ENCODE peak calls at places on chromosome 17, in eight cellular contexts. U is progenitor cell of endocrine pancreas, Z is lung, E is glutamatergic neuron, V is HCT116, Q is A549, D is lower leg skin, C is H9. A is an unnamed sample.

GRCh38 chr17:33152793-33153192 is 140.3 kb downstream of the ASIC2 start:
- DNase-seq in E (no peak), Q (no peak), C (no peak), U (no peak), V (no peak), D (no peak), Z (no peak), A (no peak)

GRCh38 chr17:50196826-50197225 is 4.6 kb downstream of the COL1A1 start:
- DNase-seq in Z (no peak), Q (no peak), C (no peak), E (no peak), D (no peak), V (no peak), U (no peak), A (no peak)

GRCh38 chr17:68195667-68196393 is 52.0 kb upstream of the AMZ2 start:
- DNase-seq in D (no peak), C (peak; percentile 78), E (no peak), Q (no peak), V (no peak), U (no peak), Z (no peak), A (no peak)

GRCh38 chr17:80457236-80457856 is 19.1 kb downstream of the NPTX1 start:
- DNase-seq in Q (no peak), C (no peak), V (no peak), Z (no peak), E (no peak), U (no peak), D (no peak), A (no peak)

GRCh38 chr17:56596741-56597494 is 3.4 kb downstream of the NOG start:
- DNase-seq in Q (no peak), U (no peak), E (peak; percentile 29), C (peak; percentile 78), V (no peak), D (peak; percentile 76), Z (no peak), A (no peak)

GRCh38 chr17:49514374-49514738 is 19.3 kb downstream of the NGFR start:
- DNase-seq in Z (no peak), U (no peak), V (no peak), D (peak; percentile 76), Q (no peak), C (peak; percentile 90), E (peak; percentile 18), A (no peak)

GRCh38 chr17:65473363-65473762 is 88.1 kb downstream of the AXIN2 start:
- DNase-seq in C (no peak), V (no peak), Q (no peak), D (no peak), E (no peak), Z (no peak), U (no peak), A (no peak)

GRCh38 chr17:81125573-81126081 is 39.7 kb upstream of the PVALEF start:
- DNase-seq in Z (no peak), U (no peak), E (no peak), V (no peak), C (no peak), Q (no peak), D (no peak), A (no peak)

GRCh38 chr17:162689-163088 is 18.8 kb downstream of the DOC2B start:
- DNase-seq in C (no peak), D (no peak), Z (no peak), E (no peak), U (no peak), Q (no peak), V (no peak), A (no peak)

GRCh38 chr17:55612691-55613141 is 101.5 kb upstream of the SMIM36 start:
- DNase-seq in V (no peak), C (no peak), Z (no peak), U (no peak), D (no peak), Q (no peak), E (no peak), A (peak; percentile 57)

GRCh38 chr17:1012823-1013728 is 16.1 kb downstream of the TIMM22 start:
- DNase-seq in V (no peak), C (no peak), D (no peak), E (no peak), Q (no peak), U (no peak), Z (no peak), A (no peak)

GRCh38 chr17:34519286-34519685 is 60.1 kb upstream of the TMEM132E start:
- DNase-seq in D (no peak), Z (no peak), V (no peak), Q (peak; percentile 21), E (peak; percentile 59), U (no peak), C (peak; percentile 85), A (no peak)

GRCh38 chr17:36880506-36880905 is 56.8 kb upstream of the LHX1 start:
- DNase-seq in Z (no peak), D (no peak), Q (no peak), C (no peak), V (no peak), E (no peak), U (no peak), A (no peak)

GRCh38 chr17:1153795-1154546 is 25.8 kb downstream of the ABR start:
- DNase-seq in E (peak; percentile 81), U (no peak), V (no peak), C (peak; percentile 82), Q (peak; percentile 55), D (peak; percentile 93), Z (peak; percentile 36), A (peak; percentile 78)

DNA sequence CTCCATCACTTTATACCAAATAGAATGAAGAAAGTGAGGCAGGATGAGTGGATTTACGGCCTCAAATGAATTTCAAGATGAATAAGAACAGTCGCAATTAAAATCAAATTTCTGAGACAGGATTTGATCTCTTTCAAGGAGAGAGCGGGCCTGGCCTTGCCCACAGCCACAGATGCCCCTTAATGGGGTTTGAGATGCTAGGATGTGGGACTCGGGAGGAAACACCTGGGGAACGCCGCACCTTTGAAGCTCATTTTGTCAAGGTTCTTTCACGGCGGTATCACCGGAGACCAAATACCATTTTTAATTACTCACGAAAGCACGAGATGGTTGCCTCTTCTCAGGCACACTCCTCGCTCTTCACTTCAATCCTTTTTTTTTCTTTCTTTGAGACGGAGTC is 178.1 kb upstream of the SDK2 start:
- DNase-seq in Z (no peak), C (no peak), D (peak; percentile 15), V (no peak), E (no peak), Q (no peak), U (no peak), A (no peak)
- TF ChIP-seq CTCF in Z (no peak), C (no peak), D (no peak), V (no peak), E (no peak), Q (no peak), U (no peak), A (no peak)

DNA sequence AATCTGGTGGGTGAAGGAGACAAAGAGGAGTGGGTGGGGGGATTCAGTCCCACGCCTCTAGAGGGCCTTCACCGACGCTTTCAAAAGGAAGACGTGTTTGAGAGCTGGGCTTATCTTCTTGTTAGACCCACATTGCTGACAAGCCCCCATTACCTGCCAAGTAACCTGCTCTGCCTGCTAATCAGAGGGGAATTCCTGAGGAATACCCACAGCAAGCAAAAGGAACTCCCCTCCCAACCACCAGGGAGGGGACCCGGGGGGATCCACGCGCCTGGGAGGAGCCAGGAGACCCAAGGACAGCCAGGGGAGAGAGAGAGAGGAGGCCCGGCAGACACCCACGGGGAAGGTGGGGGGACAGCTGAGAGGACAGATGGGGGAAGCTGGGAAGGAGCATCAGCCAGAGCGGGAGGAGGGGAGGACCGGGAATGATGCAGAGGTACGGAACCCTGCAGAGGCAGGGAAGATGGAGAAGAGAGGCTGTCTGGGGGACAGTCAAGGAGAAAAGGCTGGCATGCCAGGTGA is 986 bp downstream of the MTMR4 start:
- DNase-seq in V (no peak), D (no peak), Z (no peak), U (no peak), E (peak; percentile 73), C (no peak), Q (no peak), A (no peak)
- TF ChIP-seq CTCF in V (no peak), D (no peak), Z (no peak), U (no peak), E (no peak), C (peak; percentile 23), Q (no peak), A (no peak)

GRCh38 chr17:61984826-61985225 is 57.0 kb upstream of the INTS2 start:
- DNase-seq in V (no peak), Z (no peak), U (no peak), E (no peak), C (no peak), Q (no peak), D (no peak), A (no peak)
- TF ChIP-seq CTCF in V (no peak), Z (no peak), U (no peak), E (no peak), C (no peak), Q (no peak), D (no peak), A (no peak)

DNA sequence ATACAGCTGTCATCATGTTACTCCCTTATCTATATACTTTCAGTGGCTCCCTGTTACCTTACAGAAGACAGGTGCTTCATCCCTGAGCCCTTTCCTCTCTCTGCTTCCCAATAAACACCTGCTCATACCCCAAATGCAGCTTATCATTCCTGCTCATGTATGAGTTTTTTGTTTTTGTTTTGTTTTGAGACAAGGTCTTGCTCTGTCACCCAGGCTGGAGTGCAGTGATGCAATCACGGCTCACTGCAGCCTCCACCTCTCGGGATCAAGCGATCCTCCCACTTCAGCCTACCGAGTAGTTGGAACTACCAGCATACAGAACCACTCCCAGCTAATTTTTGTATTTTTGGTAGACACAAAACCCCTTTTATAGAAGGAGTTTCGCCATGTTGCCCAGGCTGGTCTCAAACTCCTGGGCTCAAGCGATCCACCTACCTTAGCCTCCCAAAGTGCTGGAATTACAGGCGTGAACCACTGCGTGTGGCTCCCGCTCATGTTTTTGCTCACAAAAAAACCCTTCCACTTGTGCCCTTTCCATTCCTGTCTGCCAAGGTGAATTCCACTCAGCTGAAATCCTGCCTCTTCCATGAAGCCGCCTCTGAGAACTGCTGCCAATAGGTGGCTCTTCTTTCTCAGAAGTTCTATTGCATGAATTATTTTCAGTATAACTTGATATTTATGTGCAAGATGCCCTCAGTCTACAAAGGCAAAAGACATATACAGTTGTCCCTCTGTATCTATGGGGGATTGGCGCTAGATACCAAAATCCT is 7.9 kb upstream of the RNF157 start:
- DNase-seq in V (no peak), C (no peak), U (no peak), Z (no peak), D (peak; percentile 63), Q (no peak), E (no peak), A (no peak)
- TF ChIP-seq CTCF in V (no peak), C (no peak), U (no peak), Z (no peak), D (no peak), Q (peak; percentile 26), E (no peak), A (peak; percentile 6)

A was measured in AG09319.